ENCODE peak calls at places on chromosomes 7 and 10, in eight cellular contexts. I is CD8-positive, alpha-beta T cell; T is AG04450; K is A549; F is cardiac fibroblast; O is body of pancreas; A is AG10803; P is cardiac muscle cell. V is an unnamed sample.

GRCh38 chr7:73811760-73812168 is 19.0 kb upstream of the CLDN4 start:
- DNase-seq in I (peak), T (no peak), K (peak), F (peak), O (peak), A (peak), P (peak), V (peak)

GRCh38 chr10:29022513-29022912 is 266.4 kb upstream of the LYZL1 start:
- DNase-seq in I (no peak), T (no peak), K (no peak), F (no peak), O (no peak), A (no peak), P (no peak), V (no peak)

GRCh38 chr10:100766693-100767427 is 21.5 kb downstream of the PAX2 start:
- DNase-seq in I (no peak), T (no peak), K (peak), F (no peak), O (peak), A (no peak), P (no peak), V (no peak)

GRCh38 chr10:57165671-57166070 is 804.6 kb upstream of the ZWINT start:
- DNase-seq in I (no peak), T (no peak), K (no peak), F (no peak), O (no peak), A (no peak), P (no peak), V (no peak)

GRCh38 chr7:44486693-44487092 is 3.8 kb downstream of the NUDCD3 start:
- DNase-seq in I (no peak), T (no peak), K (peak), F (peak), O (peak), A (peak), P (no peak), V (peak)

GRCh38 chr7:112366886-112367285 is 83.4 kb upstream of the IFRD1 start:
- DNase-seq in I (no peak), T (no peak), K (no peak), F (no peak), O (no peak), A (no peak), P (no peak), V (no peak)

GRCh38 chr10:74145133-74145532 is 5.5 kb downstream of the AP3M1 start:
- DNase-seq in I (no peak), T (peak), K (no peak), F (peak), O (no peak), A (peak), P (no peak), V (no peak)

GRCh38 chr7:44625899-44626511 is 19.6 kb downstream of the OGDH start:
- DNase-seq in I (no peak), T (no peak), K (no peak), F (no peak), O (no peak), A (no peak), P (no peak), V (no peak)

GRCh38 chr7:92833024-92833765 is 3.2 kb downstream of the CDK6 start:
- DNase-seq in I (peak), T (no peak), K (peak), F (peak), O (peak), A (peak), P (peak), V (peak)

GRCh38 chr7:135964791-135965190 is 12.4 kb downstream of the MTPN start:
- DNase-seq in I (no peak), T (no peak), K (no peak), F (no peak), O (no peak), A (no peak), P (no peak), V (no peak)

GRCh38 chr7:135965602-135966001 is 11.6 kb downstream of the MTPN start:
- DNase-seq in I (no peak), T (no peak), K (no peak), F (no peak), O (no peak), A (no peak), P (no peak), V (no peak)

GRCh38 chr7:135970045-135970444 is 7.1 kb downstream of the MTPN start:
- DNase-seq in I (no peak), T (no peak), K (no peak), F (no peak), O (no peak), A (no peak), P (no peak), V (no peak)

GRCh38 chr7:135964254-135964653 is 12.9 kb downstream of the MTPN start:
- DNase-seq in I (no peak), T (no peak), K (no peak), F (peak), O (no peak), A (peak), P (no peak), V (no peak)

DNA sequence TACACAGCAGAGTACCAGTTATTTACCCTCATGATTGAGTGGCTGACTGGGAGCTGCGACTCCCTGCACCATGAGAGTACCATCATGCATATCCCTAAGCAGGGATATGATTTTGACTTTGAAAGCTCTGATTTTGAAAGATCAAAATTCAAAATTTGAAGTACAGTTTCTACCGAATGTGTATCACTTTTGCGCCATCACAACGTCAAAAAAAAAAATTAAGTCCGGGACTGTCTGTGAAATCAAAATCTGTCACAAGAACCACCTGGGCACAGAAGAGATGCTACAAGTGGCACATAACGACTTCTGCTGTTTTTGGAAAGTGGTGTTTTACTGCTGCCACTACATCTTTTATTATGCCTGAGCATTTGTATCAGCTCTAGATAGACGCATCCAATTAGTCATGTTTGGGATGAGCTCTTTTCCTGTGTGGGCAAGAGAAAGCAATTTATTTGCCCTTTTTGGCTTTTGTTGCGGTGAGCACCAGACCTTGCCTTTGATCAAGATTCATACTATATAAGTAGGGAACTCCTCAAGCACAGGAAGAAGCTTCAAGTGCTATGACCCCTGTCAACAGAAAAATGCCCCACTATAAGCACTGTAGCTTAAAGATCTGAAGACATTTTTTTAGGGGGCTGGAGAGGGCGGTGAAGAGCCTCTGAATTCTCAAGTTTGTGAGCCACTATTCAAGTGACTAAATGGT is 10.7 kb downstream of the MTPN start:
- DNase-seq in I (no peak), T (no peak), K (no peak), F (no peak), O (no peak), A (no peak), P (no peak), V (no peak)
- TF ChIP-seq CTCF in I (no peak), T (no peak), K (no peak), F (no peak), O (no peak), A (no peak), P (no peak), V (no peak)

GRCh38 chr7:91288208-91288824 is 24.1 kb downstream of the FZD1 start:
- DNase-seq in I (no peak), T (no peak), K (peak), F (peak), O (peak), A (no peak), P (peak), V (peak)
- TF ChIP-seq CTCF in I (no peak), T (peak), K (peak), F (peak), O (peak), A (peak), P (peak), V (peak)

DNA sequence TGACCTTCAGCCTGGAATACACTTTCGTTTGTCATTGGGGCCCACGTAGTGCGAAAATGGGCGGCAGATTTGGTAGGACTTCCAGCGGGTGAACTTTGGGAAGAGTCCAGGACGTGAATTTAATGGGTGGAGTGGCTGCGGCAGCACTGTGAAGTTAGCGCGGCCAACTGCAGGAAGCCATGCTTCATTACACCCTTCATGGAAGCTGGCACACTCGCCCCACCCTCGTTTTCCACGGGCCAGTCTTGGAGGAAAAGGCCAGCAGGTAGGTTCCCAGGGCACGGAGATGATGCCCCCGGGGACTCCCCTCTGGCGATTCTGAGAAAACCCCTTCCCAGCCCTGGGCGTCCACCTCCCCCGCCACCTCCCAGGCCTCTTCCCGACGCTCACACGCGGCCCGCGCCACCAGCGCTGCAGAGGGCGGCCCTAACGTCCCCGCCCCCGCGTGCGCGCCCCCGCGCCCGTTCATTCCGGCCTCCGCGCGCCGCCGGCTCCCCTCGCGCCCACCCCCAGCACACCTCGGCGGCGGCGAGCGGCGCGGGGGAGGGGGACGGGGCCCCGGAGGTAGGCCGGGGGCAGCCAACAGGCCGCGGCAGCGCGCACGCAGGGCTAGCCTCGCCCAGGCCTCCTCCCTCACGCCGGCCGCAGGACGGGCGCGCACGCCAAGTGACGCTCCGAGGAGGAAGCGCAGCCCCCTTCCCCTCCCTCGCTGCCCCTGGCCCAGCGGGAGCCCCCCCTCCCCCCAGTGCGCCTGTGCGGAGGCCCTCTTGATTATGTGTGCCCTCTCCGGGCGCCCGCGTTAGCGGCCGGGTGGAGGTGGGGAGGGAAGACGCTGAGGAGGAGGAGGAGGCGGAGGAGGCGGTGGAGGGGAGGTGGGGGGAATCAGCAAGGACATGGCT is at the start of gene MLLT10:
- DNase-seq in I (peak), T (peak), K (peak), F (peak), O (peak), A (peak), P (peak), V (peak)
- TF ChIP-seq CTCF in I (peak), T (peak), K (no peak), F (peak), O (no peak), A (peak), P (peak), V (no peak)

GRCh38 chr10:128422221-128422620 is 296.0 kb upstream of the MKI67 start:
- DNase-seq in I (no peak), T (no peak), K (no peak), F (no peak), O (no peak), A (no peak), P (no peak), V (no peak)

GRCh38 chr10:128420623-128421022 is 294.4 kb upstream of the MKI67 start:
- DNase-seq in I (no peak), T (no peak), K (no peak), F (no peak), O (peak), A (no peak), P (no peak), V (no peak)

GRCh38 chr10:128419466-128420019 is 293.3 kb upstream of the MKI67 start:
- DNase-seq in I (no peak), T (no peak), K (no peak), F (no peak), O (no peak), A (no peak), P (no peak), V (no peak)

GRCh38 chr10:128422999-128423398 is 296.8 kb upstream of the MKI67 start:
- DNase-seq in I (no peak), T (no peak), K (no peak), F (no peak), O (no peak), A (no peak), P (no peak), V (no peak)

GRCh38 chr10:128421731-128422130 is 295.5 kb upstream of the MKI67 start:
- DNase-seq in I (no peak), T (no peak), K (no peak), F (no peak), O (no peak), A (no peak), P (no peak), V (no peak)
- TF ChIP-seq CTCF in I (no peak), T (no peak), K (no peak), F (no peak), O (no peak), A (no peak), P (no peak), V (no peak)

GRCh38 chr10:3877092-3878000 is 92.3 kb upstream of the KLF6 start:
- DNase-seq in I (no peak), T (no peak), K (no peak), F (peak), O (no peak), A (peak), P (no peak), V (no peak)
- TF ChIP-seq CTCF in I (no peak), T (no peak), K (no peak), F (no peak), O (no peak), A (no peak), P (no peak), V (no peak)

GRCh38 chr10:47111329-47111862 is 188.6 kb upstream of the GDF10 start:
- DNase-seq in I (no peak), T (no peak), K (no peak), F (no peak), O (no peak), A (no peak), P (no peak), V (no peak)
- TF ChIP-seq CTCF in I (no peak), T (no peak), K (no peak), F (no peak), O (no peak), A (no peak), P (no peak), V (no peak)

DNA sequence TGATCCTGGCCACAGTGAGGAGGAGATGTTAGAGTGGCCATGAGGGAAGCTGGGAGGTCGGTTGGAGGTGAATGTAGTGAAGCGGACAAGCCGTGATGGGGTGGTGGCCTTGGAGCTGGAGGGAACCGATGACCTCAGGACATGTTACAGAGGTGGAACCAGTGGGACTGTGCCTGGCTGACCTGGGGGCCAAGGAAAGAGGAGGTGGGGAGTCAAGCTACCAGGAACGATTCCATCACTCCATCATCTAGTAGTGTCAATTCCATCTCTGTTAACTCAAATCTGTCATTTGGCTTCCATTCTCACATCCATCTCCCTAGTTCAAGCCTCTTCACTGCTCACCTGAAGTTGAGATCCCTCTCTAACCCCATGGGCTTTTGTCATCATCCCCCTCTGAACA is 102.4 kb upstream of the LYZL2 start:
- DNase-seq in I (no peak), T (no peak), K (no peak), F (no peak), O (no peak), A (no peak), P (no peak), V (no peak)
- TF ChIP-seq CTCF in I (no peak), T (no peak), K (no peak), F (no peak), O (no peak), A (no peak), P (no peak), V (no peak)

GRCh38 chr10:20372748-20373147 is 524.4 kb downstream of the NEBL start:
- DNase-seq in I (no peak), T (no peak), K (no peak), F (no peak), O (no peak), A (no peak), P (no peak), V (no peak)

GRCh38 chr10:20369863-20370736 is 527.0 kb downstream of the NEBL start:
- DNase-seq in I (no peak), T (no peak), K (no peak), F (no peak), O (no peak), A (no peak), P (no peak), V (no peak)
- TF ChIP-seq CTCF in I (no peak), T (no peak), K (no peak), F (no peak), O (no peak), A (no peak), P (no peak), V (no peak)

DNA sequence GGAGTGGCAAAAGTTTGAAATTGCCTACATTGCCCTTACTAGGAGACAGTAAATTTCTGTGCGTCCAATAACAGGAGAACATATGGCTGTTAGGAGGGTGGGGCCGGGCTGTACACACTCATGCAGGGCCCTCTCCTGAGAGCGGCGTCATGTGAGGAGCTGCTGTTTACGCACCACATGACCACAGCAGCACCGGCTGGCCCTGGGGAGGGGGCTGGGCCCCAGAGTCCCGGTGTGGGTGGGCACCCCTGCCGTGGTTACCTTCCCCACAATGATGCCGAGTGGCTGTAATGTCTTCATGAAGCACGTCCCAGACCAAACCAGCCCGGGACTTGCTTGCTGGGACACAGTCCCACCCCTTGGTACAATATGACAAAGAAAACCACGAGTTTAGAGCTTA is 308.7 kb downstream of the DNAJB6 start:
- DNase-seq in I (no peak), T (no peak), K (no peak), F (no peak), O (no peak), A (no peak), P (no peak), V (no peak)
- TF ChIP-seq CTCF in I (no peak), T (no peak), K (no peak), F (no peak), O (no peak), A (no peak), P (no peak), V (no peak)

DNA sequence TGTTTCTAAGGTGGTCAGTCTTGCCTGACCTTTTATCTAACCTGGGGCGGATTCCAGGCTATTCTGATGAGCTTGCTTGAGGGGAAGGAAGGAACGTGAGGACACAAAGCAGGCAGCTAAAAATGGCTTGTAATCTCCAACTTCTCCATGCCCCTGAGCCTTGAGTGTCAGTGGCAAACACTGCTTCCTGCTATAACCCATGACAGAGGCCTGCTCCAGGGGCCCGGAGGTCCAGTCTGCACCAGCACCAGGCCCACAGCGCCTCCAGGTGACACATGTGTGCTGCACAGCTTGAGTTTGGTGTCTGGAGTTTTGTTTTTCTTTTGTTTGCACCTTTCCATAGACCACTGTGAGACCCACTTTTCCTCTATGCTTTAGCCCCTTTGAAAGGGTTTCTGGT is 207.9 kb downstream of the PAXIP1 start:
- DNase-seq in I (no peak), T (no peak), K (no peak), F (no peak), O (no peak), A (no peak), P (peak), V (no peak)
- TF ChIP-seq CTCF in I (no peak), T (no peak), K (no peak), F (no peak), O (no peak), A (no peak), P (no peak), V (no peak)

V was measured in Calu3.